ENCODE peak calls at places on chromosome 18, in seven cellular contexts. One of them, this sample, is unnamed.

GRCh38 chr18:8177330-8178016 is 431.8 kb upstream of the RAB12 start:
- DNase-seq in HS-5: no peak
- DNase-seq in foreskin fibroblast: no peak
- DNase-seq in left lung: no peak
- DNase-seq in nephron progenitor cell: no peak
- DNase-seq in Peyer's patch: no peak
- DNase-seq in CD8-positive, alpha-beta T cell: no peak
- DNase-seq in this sample: peak

GRCh38 chr18:29123706-29124530 is 947.0 kb upstream of the CDH2 start:
- DNase-seq in HS-5: no peak
- DNase-seq in nephron progenitor cell: no peak
- DNase-seq in CD8-positive, alpha-beta T cell: no peak
- DNase-seq in foreskin fibroblast: no peak
- DNase-seq in Peyer's patch: no peak
- DNase-seq in left lung: no peak
- DNase-seq in this sample: no peak

GRCh38 chr18:75638223-75638596 is 210.7 kb upstream of the SMIM21 start:
- DNase-seq in CD8-positive, alpha-beta T cell: no peak
- DNase-seq in HS-5: no peak
- DNase-seq in foreskin fibroblast: peak
- DNase-seq in left lung: no peak
- DNase-seq in Peyer's patch: no peak
- DNase-seq in nephron progenitor cell: no peak
- DNase-seq in this sample: peak

GRCh38 chr18:79805211-79805862 is 7.6 kb downstream of the KCNG2 start:
- DNase-seq in nephron progenitor cell: no peak
- DNase-seq in left lung: no peak
- DNase-seq in HS-5: no peak
- DNase-seq in Peyer's patch: peak
- DNase-seq in foreskin fibroblast: no peak
- DNase-seq in CD8-positive, alpha-beta T cell: no peak
- DNase-seq in this sample: no peak

GRCh38 chr18:9804517-9805104 is 81.2 kb upstream of the TXNDC2 start:
- DNase-seq in left lung: no peak
- DNase-seq in Peyer's patch: no peak
- DNase-seq in CD8-positive, alpha-beta T cell: no peak
- DNase-seq in nephron progenitor cell: no peak
- DNase-seq in HS-5: no peak
- DNase-seq in foreskin fibroblast: peak
- DNase-seq in this sample: no peak

GRCh38 chr18:73614812-73615211 is 532.8 kb downstream of the FBXO15 start:
- DNase-seq in left lung: no peak
- DNase-seq in CD8-positive, alpha-beta T cell: no peak
- DNase-seq in HS-5: peak
- DNase-seq in Peyer's patch: no peak
- DNase-seq in foreskin fibroblast: peak
- DNase-seq in nephron progenitor cell: no peak
- DNase-seq in this sample: peak

GRCh38 chr18:57547260-57547659 is 39.2 kb downstream of the FECH start:
- DNase-seq in CD8-positive, alpha-beta T cell: no peak
- DNase-seq in left lung: no peak
- DNase-seq in foreskin fibroblast: no peak
- DNase-seq in nephron progenitor cell: no peak
- DNase-seq in Peyer's patch: no peak
- DNase-seq in HS-5: no peak
- DNase-seq in this sample: no peak

GRCh38 chr18:66752733-66753132 is 148.8 kb upstream of the CDH19 start:
- DNase-seq in HS-5: no peak
- DNase-seq in foreskin fibroblast: no peak
- DNase-seq in Peyer's patch: no peak
- DNase-seq in CD8-positive, alpha-beta T cell: no peak
- DNase-seq in nephron progenitor cell: no peak
- DNase-seq in left lung: no peak
- DNase-seq in this sample: no peak

GRCh38 chr18:55416791-55417190 is 171.2 kb downstream of the TCF4 start:
- DNase-seq in left lung: no peak
- DNase-seq in nephron progenitor cell: peak
- DNase-seq in CD8-positive, alpha-beta T cell: no peak
- DNase-seq in HS-5: no peak
- DNase-seq in Peyer's patch: no peak
- DNase-seq in foreskin fibroblast: no peak
- DNase-seq in this sample: no peak

GRCh38 chr18:8942909-8943545 is 159.5 kb upstream of the NDUFV2 start:
- DNase-seq in CD8-positive, alpha-beta T cell: no peak
- DNase-seq in HS-5: no peak
- DNase-seq in Peyer's patch: no peak
- DNase-seq in left lung: no peak
- DNase-seq in foreskin fibroblast: no peak
- DNase-seq in nephron progenitor cell: no peak
- DNase-seq in this sample: no peak

GRCh38 chr18:65073060-65073550 is 677.7 kb upstream of the CDH7 start:
- DNase-seq in Peyer's patch: no peak
- DNase-seq in nephron progenitor cell: no peak
- DNase-seq in left lung: no peak
- DNase-seq in CD8-positive, alpha-beta T cell: no peak
- DNase-seq in HS-5: no peak
- DNase-seq in foreskin fibroblast: no peak
- DNase-seq in this sample: no peak

GRCh38 chr18:48838921-48839818 is 111.6 kb downstream of the SMAD7 start:
- DNase-seq in CD8-positive, alpha-beta T cell: no peak
- DNase-seq in foreskin fibroblast: peak
- DNase-seq in HS-5: no peak
- DNase-seq in Peyer's patch: no peak
- DNase-seq in nephron progenitor cell: no peak
- DNase-seq in left lung: no peak
- DNase-seq in this sample: peak

GRCh38 chr18:35514752-35515459 is 17.1 kb upstream of the INO80C start:
- DNase-seq in Peyer's patch: no peak
- DNase-seq in nephron progenitor cell: no peak
- DNase-seq in foreskin fibroblast: no peak
- DNase-seq in left lung: no peak
- DNase-seq in CD8-positive, alpha-beta T cell: no peak
- DNase-seq in HS-5: no peak
- DNase-seq in this sample: no peak